ENCODE peak calls at places on chromosomes 1 and 21, in six cellular contexts. C is CD8-positive, alpha-beta T cell; P is keratinocyte; L is IMR-90; X is right atrium auricular region; J is H1. I is an unnamed sample. For H3K4me1, the result is how much of the 10 kb centered on the place peaks cover.

GRCh38 chr1:207343675-207344074 is 22.2 kb downstream of the CD55 start:
- DNase-seq in C (no peak), P (no peak), L (no peak), X (no peak), J (no peak), I (no peak)

GRCh38 chr1:182641561-182641960 is 37.4 kb upstream of the RGS16 start:
- DNase-seq in C (no peak), P (no peak), L (no peak), X (no peak), J (no peak), I (no peak)

GRCh38 chr1:58580186-58580585 is 3.1 kb upstream of the TACSTD2 start:
- DNase-seq in C (no peak), P (no peak), L (peak), X (no peak), J (no peak), I (no peak)

GRCh38 chr1:23449918-23450317 is 25.4 kb upstream of the TCEA3 start:
- DNase-seq in C (no peak), P (no peak), L (no peak), X (peak), J (no peak), I (no peak)

GRCh38 chr1:179298952-179299351 is 5.4 kb downstream of the SOAT1 start:
- DNase-seq in C (peak), P (no peak), L (no peak), X (no peak), J (no peak), I (no peak)

GRCh38 chr1:234065794-234066447 is 161.4 kb downstream of the SLC35F3 start:
- DNase-seq in C (peak), P (peak), L (peak), X (peak), J (peak), I (peak)

GRCh38 chr1:27869719-27870085 is 2.6 kb upstream of the THEMIS2 start:
- DNase-seq in C (no peak), P (no peak), L (no peak), X (no peak), J (no peak), I (no peak)

GRCh38 chr1:170929835-170930554 is 5.3 kb upstream of the MROH9 start:
- DNase-seq in C (peak), P (no peak), L (peak), X (no peak), J (no peak), I (no peak)

GRCh38 chr1:201939271-201939973 is 6.9 kb downstream of the LMOD1 start:
- DNase-seq in C (no peak), P (no peak), L (no peak), X (no peak), J (no peak), I (no peak)

GRCh38 chr1:246367046-246367445 is 140.0 kb downstream of the SMYD3 start:
- DNase-seq in C (no peak), P (no peak), L (peak), X (no peak), J (no peak), I (no peak)

GRCh38 chr1:27525296-27526271 is 35.6 kb upstream of the WASF2 start:
- DNase-seq in C (peak), P (peak), L (peak), X (peak), J (peak), I (no peak)

GRCh38 chr1:23908453-23909341 is 4.5 kb downstream of the CNR2 start:
- DNase-seq in C (peak), P (no peak), L (no peak), X (no peak), J (no peak), I (no peak)

GRCh38 chr1:154778280-154778679 is 91.8 kb downstream of the KCNN3 start:
- DNase-seq in C (no peak), P (no peak), L (no peak), X (no peak), J (no peak), I (no peak)

GRCh38 chr21:38645282-38645681 is 147.0 kb upstream of the ERG start:
- DNase-seq in C (no peak), P (peak), L (peak), X (no peak), J (no peak), I (no peak)

GRCh38 chr1:23578997-23579363 is 19.7 kb upstream of the ID3 start:
- DNase-seq in C (no peak), P (no peak), L (no peak), X (no peak), J (no peak), I (no peak)

GRCh38 chr1:234240680-234241079 is 132.6 kb upstream of the COA6 start:
- DNase-seq in C (no peak), P (peak), L (no peak), X (no peak), J (no peak), I (no peak)

GRCh38 chr1:17102232-17102631 is 17.0 kb downstream of the PADI2 start:
- DNase-seq in C (no peak), P (no peak), L (no peak), X (no peak), J (no peak), I (no peak)

GRCh38 chr1:17099941-17100340 is 19.3 kb downstream of the PADI2 start:
- DNase-seq in C (no peak), P (no peak), L (no peak), X (no peak), J (no peak), I (no peak)

GRCh38 chr1:17097787-17098186 is 21.5 kb downstream of the PADI2 start:
- DNase-seq in C (no peak), P (no peak), L (no peak), X (no peak), J (no peak), I (no peak)

GRCh38 chr1:17098440-17099317 is 20.6 kb downstream of the PADI2 start:
- DNase-seq in C (no peak), P (no peak), L (no peak), X (no peak), J (no peak), I (no peak)

GRCh38 chr1:17101261-17101660 is 18.0 kb downstream of the PADI2 start:
- DNase-seq in C (no peak), P (no peak), L (no peak), X (no peak), J (no peak), I (no peak)
- H3K27ac ChIP-seq in C (no peak), P (no peak), L (no peak), X (no peak), J (no peak), I (no peak)

DNA sequence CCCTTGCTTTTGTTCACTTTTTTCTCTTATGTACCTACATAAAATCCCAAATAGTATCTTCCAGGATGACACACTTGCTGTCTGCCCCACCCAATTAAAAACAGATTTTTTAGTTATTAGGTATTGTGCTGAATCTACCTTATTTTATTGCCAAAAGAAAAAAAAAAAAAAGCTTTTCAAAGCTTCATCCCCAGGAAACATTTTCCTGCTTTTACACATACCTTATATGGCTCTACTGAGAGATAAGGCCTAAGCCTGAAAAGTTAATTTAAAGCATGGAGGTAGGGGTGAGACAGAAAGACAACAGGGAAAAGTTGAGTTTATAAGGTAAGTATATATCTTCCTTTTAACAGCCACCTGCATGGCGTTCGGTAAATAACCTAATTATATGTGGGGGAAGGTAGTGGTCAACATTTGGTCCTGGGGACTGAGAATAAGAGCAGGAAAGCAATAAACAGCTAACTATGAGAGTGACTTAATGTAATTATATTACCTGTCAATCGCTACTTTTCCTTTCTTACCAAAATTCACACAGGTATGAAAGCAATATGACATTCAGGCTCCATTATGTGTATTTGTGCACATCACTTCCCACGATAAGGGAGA is 54.6 kb upstream of the BOLA1 start:
- DNase-seq in C (no peak), P (no peak), L (no peak), X (no peak), J (no peak), I (no peak)
- H3K4me3 ChIP-seq in C (peak), P (peak), L (peak), X (no peak), J (peak), I (no peak)

GRCh38 chr21:42127164-42128125 is 56.3 kb downstream of the UMODL1 start:
- DNase-seq in C (no peak), P (no peak), L (no peak), X (no peak), J (no peak), I (peak)

GRCh38 chr21:42129300-42130266 is 58.5 kb downstream of the UMODL1 start:
- DNase-seq in C (no peak), P (no peak), L (no peak), X (no peak), J (no peak), I (peak)

GRCh38 chr21:42133131-42133530 is 62.0 kb downstream of the UMODL1 start:
- DNase-seq in C (no peak), P (no peak), L (no peak), X (no peak), J (no peak), I (no peak)

GRCh38 chr21:42132183-42132582 is 61.1 kb downstream of the UMODL1 start:
- DNase-seq in C (no peak), P (no peak), L (no peak), X (no peak), J (no peak), I (no peak)

DNA sequence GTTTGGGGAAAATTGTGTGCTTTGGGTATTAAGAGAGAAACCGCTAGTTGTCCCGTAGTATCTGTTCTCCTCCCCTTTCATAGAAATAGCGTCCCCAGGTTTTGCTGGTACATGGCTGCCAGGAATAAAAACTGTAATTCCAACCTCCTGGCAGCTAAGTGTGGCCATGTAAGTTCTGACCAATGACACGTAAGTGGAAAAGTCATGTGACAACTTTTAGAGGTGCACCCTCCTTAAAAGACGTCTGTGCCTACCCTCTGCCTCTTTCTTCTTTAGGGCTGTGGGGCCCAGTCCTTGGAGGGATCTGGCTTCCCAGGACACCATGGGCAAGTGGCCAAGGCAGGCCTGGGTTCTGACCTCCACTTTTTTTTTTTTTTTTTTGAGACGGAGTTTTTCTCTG is 59.3 kb downstream of the UMODL1 start:
- DNase-seq in C (no peak), P (no peak), L (no peak), X (no peak), J (no peak), I (peak)
- H3K4me1 ChIP-seq in C (under half), P (under half), L (under half), X (under half), J (under half), I (under half)

GRCh38 chr1:38003261-38004250 is 1.8 kb downstream of the FHL3 start:
- DNase-seq in C (no peak), P (no peak), L (peak), X (no peak), J (no peak), I (peak)

GRCh38 chr1:38000529-38001453 is 4.5 kb downstream of the FHL3 start:
- DNase-seq in C (no peak), P (no peak), L (peak), X (no peak), J (peak), I (peak)

GRCh38 chr1:38006008-38006828 is 904 bp upstream of the FHL3 start:
- DNase-seq in C (no peak), P (no peak), L (no peak), X (peak), J (no peak), I (peak)

GRCh38 chr1:38005195-38006007 is at the start of gene FHL3:
- DNase-seq in C (peak), P (no peak), L (peak), X (peak), J (peak), I (peak)

GRCh38 chr1:38004284-38005101 is 821 bp downstream of the FHL3 start:
- DNase-seq in C (no peak), P (no peak), L (no peak), X (peak), J (peak), I (peak)
- H3K27ac ChIP-seq in C (no peak), P (peak), L (peak), X (peak), J (no peak), I (peak)